ENCODE peak calls at places on chromosomes 13 and 19, in five cellular contexts. One of them, this sample, is unnamed. For H3K9me3, the result is how much of the 10 kb centered on the place peaks cover.

GRCh38 chr19:48812094-48812929 is 1.5 kb upstream of the BCAT2 start:
- DNase-seq in tibial nerve: peak
- DNase-seq in GM12878: no peak
- DNase-seq in fibroblast of lung: peak
- DNase-seq in lower lobe of right lung: peak
- DNase-seq in this sample: peak

GRCh38 chr13:31909889-31910551 is 121.6 kb upstream of the FRY start:
- DNase-seq in tibial nerve: peak
- DNase-seq in GM12878: peak
- DNase-seq in fibroblast of lung: peak
- DNase-seq in lower lobe of right lung: no peak
- DNase-seq in this sample: no peak

GRCh38 chr13:29573190-29573589 is 22.3 kb downstream of the SLC7A1 start:
- DNase-seq in tibial nerve: peak
- DNase-seq in GM12878: no peak
- DNase-seq in fibroblast of lung: peak
- DNase-seq in lower lobe of right lung: no peak
- DNase-seq in this sample: no peak

GRCh38 chr19:51450730-51451307 is 7.4 kb downstream of the SIGLEC8 start:
- DNase-seq in tibial nerve: no peak
- DNase-seq in GM12878: no peak
- DNase-seq in fibroblast of lung: no peak
- DNase-seq in lower lobe of right lung: no peak
- DNase-seq in this sample: peak

GRCh38 chr13:27751953-27752352 is 40.3 kb upstream of the GSX1 start:
- DNase-seq in tibial nerve: no peak
- DNase-seq in GM12878: no peak
- DNase-seq in fibroblast of lung: no peak
- DNase-seq in lower lobe of right lung: no peak
- DNase-seq in this sample: no peak

GRCh38 chr19:49362926-49363264 is 679 bp upstream of the TEAD2 start:
- DNase-seq in tibial nerve: peak
- DNase-seq in GM12878: no peak
- DNase-seq in fibroblast of lung: peak
- DNase-seq in lower lobe of right lung: no peak
- DNase-seq in this sample: peak

GRCh38 chr19:763181-763580 is 12.3 kb downstream of the MISP start:
- DNase-seq in tibial nerve: no peak
- DNase-seq in GM12878: no peak
- DNase-seq in fibroblast of lung: no peak
- DNase-seq in lower lobe of right lung: no peak
- DNase-seq in this sample: no peak

GRCh38 chr19:2221250-2221831 is 14.8 kb downstream of the PLEKHJ1 start:
- DNase-seq in tibial nerve: no peak
- DNase-seq in GM12878: no peak
- DNase-seq in fibroblast of lung: no peak
- DNase-seq in lower lobe of right lung: no peak
- DNase-seq in this sample: no peak

GRCh38 chr13:107252428-107252827 is 684.5 kb upstream of the ARGLU1 start:
- DNase-seq in tibial nerve: no peak
- DNase-seq in GM12878: no peak
- DNase-seq in fibroblast of lung: no peak
- DNase-seq in lower lobe of right lung: no peak
- DNase-seq in this sample: no peak

GRCh38 chr19:35773020-35773809 is 2.1 kb upstream of the ARHGAP33 start:
- DNase-seq in tibial nerve: no peak
- DNase-seq in GM12878: no peak
- DNase-seq in fibroblast of lung: peak
- DNase-seq in lower lobe of right lung: no peak
- DNase-seq in this sample: no peak

GRCh38 chr19:55437410-55437809 is 5.7 kb downstream of the SHISA7 start:
- DNase-seq in tibial nerve: no peak
- DNase-seq in GM12878: no peak
- DNase-seq in fibroblast of lung: peak
- DNase-seq in lower lobe of right lung: peak
- DNase-seq in this sample: no peak

GRCh38 chr19:14073232-14073924 is 792 bp downstream of the MISP3 start:
- DNase-seq in tibial nerve: peak
- DNase-seq in GM12878: no peak
- DNase-seq in fibroblast of lung: peak
- DNase-seq in lower lobe of right lung: peak
- DNase-seq in this sample: peak

GRCh38 chr19:940591-941291 is 14.9 kb downstream of the ARID3A start:
- DNase-seq in tibial nerve: peak
- DNase-seq in GM12878: no peak
- DNase-seq in fibroblast of lung: peak
- DNase-seq in lower lobe of right lung: peak
- DNase-seq in this sample: peak

GRCh38 chr19:947707-948533 is 22.1 kb downstream of the ARID3A start:
- DNase-seq in tibial nerve: peak
- DNase-seq in GM12878: peak
- DNase-seq in fibroblast of lung: no peak
- DNase-seq in lower lobe of right lung: peak
- DNase-seq in this sample: peak

GRCh38 chr13:90800082-90800746 is 547.3 kb upstream of the MIR17HG start:
- DNase-seq in tibial nerve: peak
- DNase-seq in GM12878: no peak
- DNase-seq in fibroblast of lung: no peak
- DNase-seq in lower lobe of right lung: peak
- DNase-seq in this sample: peak

GRCh38 chr13:110593430-110594130 is 21.8 kb upstream of the NAXD start:
- DNase-seq in tibial nerve: peak
- DNase-seq in GM12878: no peak
- DNase-seq in fibroblast of lung: peak
- DNase-seq in lower lobe of right lung: no peak
- DNase-seq in this sample: no peak

GRCh38 chr13:22229916-22230315 is 559.0 kb downstream of the FGF9 start:
- DNase-seq in tibial nerve: no peak
- DNase-seq in GM12878: no peak
- DNase-seq in fibroblast of lung: no peak
- DNase-seq in lower lobe of right lung: no peak
- DNase-seq in this sample: no peak

GRCh38 chr19:31930401-31930800 is 415.0 kb upstream of the ZNF507 start:
- DNase-seq in tibial nerve: no peak
- DNase-seq in GM12878: no peak
- DNase-seq in fibroblast of lung: no peak
- DNase-seq in lower lobe of right lung: no peak
- DNase-seq in this sample: no peak

GRCh38 chr13:27293873-27294515 is 23.4 kb downstream of the RASL11A start:
- DNase-seq in tibial nerve: no peak
- DNase-seq in GM12878: no peak
- DNase-seq in fibroblast of lung: no peak
- DNase-seq in lower lobe of right lung: no peak
- DNase-seq in this sample: no peak

GRCh38 chr13:43908156-43909126 is 28.7 kb downstream of the LACC1 start:
- DNase-seq in tibial nerve: peak
- DNase-seq in GM12878: no peak
- DNase-seq in fibroblast of lung: peak
- DNase-seq in lower lobe of right lung: no peak
- DNase-seq in this sample: no peak

GRCh38 chr19:55197531-55197930 is 11.8 kb downstream of the PTPRH start:
- DNase-seq in tibial nerve: no peak
- DNase-seq in GM12878: no peak
- DNase-seq in fibroblast of lung: no peak
- DNase-seq in lower lobe of right lung: no peak
- DNase-seq in this sample: no peak

GRCh38 chr13:110298221-110298565 is 8.8 kb downstream of the COL4A1 start:
- DNase-seq in tibial nerve: no peak
- DNase-seq in GM12878: no peak
- DNase-seq in fibroblast of lung: no peak
- DNase-seq in lower lobe of right lung: no peak
- DNase-seq in this sample: no peak

GRCh38 chr19:36796714-36796999 is 24.1 kb upstream of the ZNF850 start:
- DNase-seq in tibial nerve: no peak
- DNase-seq in GM12878: no peak
- DNase-seq in fibroblast of lung: no peak
- DNase-seq in lower lobe of right lung: no peak
- DNase-seq in this sample: no peak
- H3K9me3 ChIP-seq in tibial nerve: under half
- H3K9me3 ChIP-seq in GM12878: under half
- H3K9me3 ChIP-seq in fibroblast of lung: under half
- H3K9me3 ChIP-seq in lower lobe of right lung: half or more
- H3K9me3 ChIP-seq in this sample: half or more

DNA sequence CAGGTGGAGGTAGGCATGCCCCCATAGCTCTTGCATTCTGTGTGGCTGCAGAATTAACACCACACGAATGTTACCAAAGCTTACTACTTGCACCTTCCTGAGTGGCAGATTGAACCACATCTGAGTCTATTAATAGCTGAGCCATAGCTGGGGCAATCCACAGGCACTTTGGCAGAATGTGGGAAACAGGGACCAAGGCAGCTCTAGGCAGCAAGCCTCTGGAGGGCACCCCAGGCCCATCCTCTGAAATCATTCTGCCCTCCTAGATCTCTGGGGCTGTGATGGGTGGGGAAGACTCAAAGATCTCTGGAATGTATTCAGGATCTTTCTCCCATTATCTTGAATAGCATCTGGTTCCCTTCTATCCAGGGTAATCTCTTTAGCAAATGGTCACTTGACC is 139.3 kb downstream of the TNFRSF19 start:
- DNase-seq in tibial nerve: no peak
- DNase-seq in GM12878: no peak
- DNase-seq in fibroblast of lung: no peak
- DNase-seq in lower lobe of right lung: no peak
- DNase-seq in this sample: no peak
- TF ChIP-seq CTCF in tibial nerve: no peak
- TF ChIP-seq CTCF in GM12878: peak
- TF ChIP-seq CTCF in fibroblast of lung: peak
- TF ChIP-seq CTCF in lower lobe of right lung: no peak
- TF ChIP-seq CTCF in this sample: no peak

DNA sequence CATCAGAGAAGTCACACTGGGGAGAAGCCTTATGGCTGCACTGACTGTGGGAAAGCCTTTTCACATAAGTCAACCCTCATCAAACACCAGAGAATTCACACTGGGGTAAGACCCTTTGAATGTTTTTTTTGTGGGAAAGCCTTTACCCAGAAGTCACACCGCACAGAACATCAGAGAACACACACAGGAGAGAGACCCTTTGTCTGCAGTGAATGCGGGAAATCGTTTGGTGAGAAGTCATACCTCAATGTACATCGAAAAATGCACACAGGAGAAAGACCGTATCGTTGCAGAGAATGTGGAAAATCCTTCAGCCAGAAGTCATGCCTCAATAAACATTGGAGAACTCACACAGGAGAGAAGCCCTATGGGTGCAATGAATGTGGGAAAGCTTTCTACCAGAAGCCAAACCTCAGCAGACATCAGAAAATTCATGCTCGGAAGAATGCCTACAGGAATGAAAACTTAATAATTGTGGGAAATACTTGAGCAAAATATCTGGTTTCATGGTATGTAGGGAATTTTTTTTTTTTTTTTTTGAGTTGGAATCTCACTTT is 30.7 kb downstream of the ZNF793 start:
- DNase-seq in tibial nerve: no peak
- DNase-seq in GM12878: no peak
- DNase-seq in fibroblast of lung: peak
- DNase-seq in lower lobe of right lung: no peak
- DNase-seq in this sample: no peak
- H3K9me3 ChIP-seq in tibial nerve: under half
- H3K9me3 ChIP-seq in GM12878: under half
- H3K9me3 ChIP-seq in fibroblast of lung: under half
- H3K9me3 ChIP-seq in lower lobe of right lung: half or more
- H3K9me3 ChIP-seq in this sample: under half

DNA sequence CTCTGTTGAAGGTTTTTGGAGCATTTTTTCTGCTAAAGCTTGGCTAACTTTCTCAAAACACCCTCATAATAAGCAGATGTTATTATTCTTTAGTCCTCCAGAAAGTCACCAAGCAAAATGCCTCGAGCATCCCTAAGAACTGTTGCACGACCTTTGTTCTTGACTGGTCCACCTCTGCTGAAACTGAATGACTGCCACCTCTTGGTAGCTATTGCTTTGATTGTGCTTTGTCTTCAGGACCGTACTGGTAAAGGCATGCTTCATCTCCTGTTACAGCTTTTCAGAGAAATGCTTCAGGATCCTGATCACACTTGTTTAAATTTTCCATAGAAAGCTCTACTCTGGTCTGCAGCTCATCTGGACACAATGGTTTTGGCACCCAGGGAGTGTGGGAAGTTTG is 254.8 kb downstream of the DCT start:
- DNase-seq in tibial nerve: no peak
- DNase-seq in GM12878: no peak
- DNase-seq in fibroblast of lung: no peak
- DNase-seq in lower lobe of right lung: no peak
- DNase-seq in this sample: no peak
- TF ChIP-seq CTCF in tibial nerve: no peak
- TF ChIP-seq CTCF in GM12878: no peak
- TF ChIP-seq CTCF in fibroblast of lung: no peak
- TF ChIP-seq CTCF in lower lobe of right lung: no peak
- TF ChIP-seq CTCF in this sample: no peak

GRCh38 chr19:37484406-37485115 is 15.4 kb downstream of the ZNF570 start:
- DNase-seq in tibial nerve: no peak
- DNase-seq in GM12878: no peak
- DNase-seq in fibroblast of lung: no peak
- DNase-seq in lower lobe of right lung: no peak
- DNase-seq in this sample: no peak
- H3K9me3 ChIP-seq in tibial nerve: under half
- H3K9me3 ChIP-seq in GM12878: under half
- H3K9me3 ChIP-seq in fibroblast of lung: under half
- H3K9me3 ChIP-seq in lower lobe of right lung: half or more
- H3K9me3 ChIP-seq in this sample: half or more

GRCh38 chr19:29887498-29887897 is 54.5 kb upstream of the URI1 start:
- DNase-seq in tibial nerve: no peak
- DNase-seq in GM12878: no peak
- DNase-seq in fibroblast of lung: no peak
- DNase-seq in lower lobe of right lung: no peak
- DNase-seq in this sample: no peak
- TF ChIP-seq CTCF in tibial nerve: no peak
- TF ChIP-seq CTCF in GM12878: no peak
- TF ChIP-seq CTCF in fibroblast of lung: no peak
- TF ChIP-seq CTCF in lower lobe of right lung: no peak
- TF ChIP-seq CTCF in this sample: no peak

This sample was measured in ascending aorta.